ENCODE peak calls at places on chromosomes 2 and 18, in four cellular contexts. X is T-helper 2 cell; L is stimulated activated CD4-positive, alpha-beta T cell treated with anti-CD3 and anti-CD28 coated beads, Interleukin-1b, Interleukin-23, amount 100 ng/mL, for 24 hours; G is retinal pigment epithelial cell. Y is an unnamed sample.

GRCh38 chr2:7014201-7014640 is 97.0 kb downstream of the RNF144A start:
- DNase-seq in L (no peak), X (no peak), G (peak), Y (no peak)

GRCh38 chr2:165529130-165529529 is 59.6 kb downstream of the CSRNP3 start:
- DNase-seq in G (no peak), L (no peak), X (no peak), Y (no peak)

GRCh38 chr2:29462293-29462692 is 347.1 kb downstream of the CLIP4 start:
- DNase-seq in X (no peak), L (no peak), G (peak), Y (no peak)

GRCh38 chr2:12262681-12263436 is 453.9 kb upstream of the TRIB2 start:
- DNase-seq in X (no peak), G (no peak), L (no peak), Y (no peak)

GRCh38 chr2:190984595-190984994 is 29.4 kb downstream of the STAT1 start:
- DNase-seq in L (no peak), G (no peak), X (no peak), Y (peak)

GRCh38 chr2:189685540-189686229 is 11.2 kb downstream of the ANKAR start:
- DNase-seq in G (peak), L (no peak), X (no peak), Y (no peak)

GRCh38 chr18:21289843-21290242 is 47.8 kb downstream of the GREB1L start:
- DNase-seq in G (no peak), L (no peak), X (no peak), Y (no peak)

GRCh38 chr2:95314964-95315611 is 17.9 kb downstream of the KCNIP3 start:
- DNase-seq in X (no peak), G (no peak), L (no peak), Y (no peak)

GRCh38 chr18:32200766-32201165 is 10.9 kb downstream of the MEP1B start:
- DNase-seq in X (no peak), G (no peak), L (no peak), Y (no peak)

GRCh38 chr18:74310411-74310810 is 5.2 kb upstream of the C18orf63 start:
- DNase-seq in L (no peak), X (no peak), G (no peak), Y (no peak)

GRCh38 chr2:28377984-28378678 is 14.5 kb upstream of the FOSL2 start:
- DNase-seq in L (no peak), G (no peak), X (no peak), Y (no peak)

GRCh38 chr2:30979822-30980245 is 158.4 kb downstream of the GALNT14 start:
- DNase-seq in X (no peak), G (peak), L (no peak), Y (peak)